ENCODE peak calls at places on chromosomes 11 and 22, in eight cellular contexts. X is nephron progenitor cell; Y is effector memory CD4-positive, alpha-beta T cell; L is IMR-90; W is RWPE2; A is BJ; T is A172; Z is NK-92 treated with Interleukin-12 subunit alpha and Interleukin-12 subunit beta, amount 100 ng/mL, for 24 hours. S is an unnamed sample.

GRCh38 chr11:59891781-59892181 is 13.2 kb downstream of the OOSP3 start:
- DNase-seq in X (peak), Z (no peak), L (no peak), A (no peak), Y (no peak), T (peak), W (no peak), S (no peak)

GRCh38 chr11:17328856-17329490 is 22.6 kb upstream of the NCR3LG1 start:
- DNase-seq in L (no peak), T (no peak), W (no peak), A (no peak), X (no peak), Z (no peak), Y (no peak), S (no peak)

GRCh38 chr11:100004541-100004940 is 682.5 kb upstream of the ARHGAP42 start:
- DNase-seq in Y (no peak), A (no peak), T (peak), L (no peak), Z (no peak), W (no peak), X (no peak), S (no peak)

GRCh38 chr11:102518296-102519094 is 12.1 kb downstream of the MMP7 start:
- DNase-seq in T (no peak), L (no peak), W (no peak), A (no peak), X (no peak), Z (no peak), Y (no peak), S (no peak)

GRCh38 chr22:46798366-46799057 is 36.1 kb downstream of the TBC1D22A start:
- DNase-seq in W (no peak), T (peak), Y (peak), L (peak), X (peak), Z (peak), A (no peak), S (no peak)

GRCh38 chr11:27388869-27389268 is 25.9 kb upstream of the CCDC34 start:
- DNase-seq in L (peak), A (no peak), T (peak), X (no peak), W (no peak), Y (no peak), Z (no peak), S (no peak)

GRCh38 chr11:19281041-19281440 is 40.3 kb upstream of the E2F8 start:
- DNase-seq in Z (peak), X (no peak), Y (no peak), L (no peak), A (no peak), T (no peak), W (no peak), S (no peak)

GRCh38 chr11:96001037-96001436 is 77.1 kb upstream of the MTMR2 start:
- DNase-seq in W (no peak), X (no peak), Z (no peak), A (no peak), Y (no peak), T (no peak), L (peak), S (peak)

GRCh38 chr11:96303067-96303466 is 39.9 kb downstream of the MAML2 start:
- DNase-seq in A (no peak), L (peak), Y (no peak), X (no peak), Z (no peak), W (no peak), T (peak), S (peak)

GRCh38 chr22:38317995-38318715 is 922 bp upstream of the CSNK1E start:
- DNase-seq in T (peak), Y (no peak), W (peak), L (peak), A (peak), X (no peak), Z (no peak), S (peak)

GRCh38 chr11:70682760-70683159 is 284.4 kb downstream of the CTTN start:
- DNase-seq in A (no peak), L (no peak), T (no peak), Y (no peak), X (no peak), Z (no peak), W (no peak), S (no peak)

GRCh38 chr22:30705710-30706651 is 11.3 kb downstream of the OSBP2 start:
- DNase-seq in W (no peak), X (no peak), Z (peak), Y (no peak), T (peak), L (peak), A (peak), S (peak)

GRCh38 chr11:15773024-15773423 is 583.3 kb downstream of the SOX6 start:
- DNase-seq in Y (no peak), Z (no peak), A (no peak), X (no peak), T (no peak), W (no peak), L (no peak), S (no peak)

GRCh38 chr22:46574993-46575914 is 37.8 kb upstream of the CELSR1 start:
- DNase-seq in T (no peak), L (no peak), W (peak), X (no peak), A (no peak), Y (no peak), Z (no peak), S (no peak)

GRCh38 chr11:69799582-69799981 is 19.6 kb downstream of the FGF3 start:
- DNase-seq in W (no peak), Z (no peak), A (no peak), T (peak), X (no peak), L (peak), Y (no peak), S (no peak)

GRCh38 chr11:13668957-13669521 is 571 bp downstream of the FAR1 start:
- DNase-seq in Z (peak), T (peak), X (peak), L (peak), A (no peak), W (no peak), Y (no peak), S (no peak)

GRCh38 chr11:67280791-67281551 is 8.1 kb upstream of the ANKRD13D start:
- DNase-seq in X (no peak), A (no peak), T (no peak), L (no peak), Y (no peak), Z (no peak), W (peak), S (no peak)

GRCh38 chr11:123587559-123587958 is 66.9 kb downstream of the SCN3B start:
- DNase-seq in L (no peak), A (no peak), Y (no peak), Z (no peak), X (no peak), T (no peak), W (no peak), S (no peak)

GRCh38 chr11:59174664-59175033 is 2.7 kb downstream of the DTX4 start:
- DNase-seq in Y (no peak), T (peak), X (no peak), W (no peak), L (peak), Z (no peak), A (no peak), S (peak)

GRCh38 chr11:96015911-96016565 is 92.1 kb upstream of the MTMR2 start:
- DNase-seq in A (no peak), L (no peak), X (no peak), Z (no peak), T (no peak), W (no peak), Y (peak), S (no peak)

GRCh38 chr11:34521265-34521664 is 7.7 kb upstream of the ELF5 start:
- DNase-seq in W (no peak), X (no peak), Y (no peak), A (no peak), Z (no peak), T (no peak), L (no peak), S (no peak)

GRCh38 chr11:2473361-2474058 is 28.7 kb downstream of the KCNQ1 start:
- DNase-seq in L (no peak), X (no peak), A (no peak), W (peak), Z (no peak), Y (no peak), T (no peak), S (no peak)

GRCh38 chr22:17562906-17563870 is at the start of gene SLC25A18:
- DNase-seq in W (no peak), A (no peak), Y (no peak), Z (no peak), T (no peak), L (no peak), X (no peak), S (no peak)

GRCh38 chr22:47370448-47371262 is 608.2 kb downstream of the TBC1D22A start:
- DNase-seq in A (no peak), W (peak), L (no peak), X (no peak), Y (no peak), T (no peak), Z (no peak), S (no peak)

GRCh38 chr11:47189100-47189834 is 3.0 kb upstream of the PACSIN3 start:
- DNase-seq in A (peak), X (no peak), T (peak), Z (no peak), Y (no peak), L (peak), W (peak), S (peak)

GRCh38 chr11:116072776-116073175 is 568.6 kb upstream of the CADM1 start:
- DNase-seq in W (no peak), Z (no peak), L (no peak), T (no peak), X (peak), A (no peak), Y (no peak), S (no peak)

GRCh38 chr11:132904566-132904965 is 627.7 kb downstream of the OPCML start:
- DNase-seq in L (no peak), T (no peak), Y (no peak), Z (no peak), W (no peak), X (no peak), A (no peak), S (no peak)

GRCh38 chr11:120209750-120210650 is 832 bp upstream of the OAF start:
- DNase-seq in Y (no peak), T (no peak), W (no peak), A (no peak), Z (no peak), X (no peak), L (no peak), S (no peak)

S was measured in GM04504.